ENCODE peak calls at places on chromosome 2, in five cellular contexts. One of them, this sample, is unnamed.

GRCh38 chr2:199798881-199799580 is 52.0 kb downstream of the FTCDNL1 start:
- DNase-seq in gastrocnemius medialis: no peak
- DNase-seq in mucosa of descending colon: no peak
- DNase-seq in neural progenitor cell: no peak
- DNase-seq in psoas muscle: peak; percentile 16
- DNase-seq in this sample: no peak

GRCh38 chr2:189143930-189144329 is 35.6 kb downstream of the COL5A2 start:
- DNase-seq in psoas muscle: no peak
- DNase-seq in gastrocnemius medialis: no peak
- DNase-seq in mucosa of descending colon: no peak
- DNase-seq in neural progenitor cell: no peak
- DNase-seq in this sample: no peak

GRCh38 chr2:202091476-202091875 is 18.4 kb downstream of the KIAA2012 start:
- DNase-seq in mucosa of descending colon: no peak
- DNase-seq in gastrocnemius medialis: no peak
- DNase-seq in psoas muscle: no peak
- DNase-seq in neural progenitor cell: no peak
- DNase-seq in this sample: no peak

GRCh38 chr2:118190365-118190916 is 102.2 kb downstream of the INSIG2 start:
- DNase-seq in mucosa of descending colon: no peak
- DNase-seq in psoas muscle: no peak
- DNase-seq in gastrocnemius medialis: no peak
- DNase-seq in neural progenitor cell: no peak
- DNase-seq in this sample: no peak

GRCh38 chr2:235293060-235293459 is 200.8 kb upstream of the AGAP1 start:
- DNase-seq in neural progenitor cell: no peak
- DNase-seq in psoas muscle: no peak
- DNase-seq in mucosa of descending colon: no peak
- DNase-seq in gastrocnemius medialis: no peak
- DNase-seq in this sample: no peak

GRCh38 chr2:112996635-112997034 is 8.6 kb upstream of the IL36A start:
- DNase-seq in neural progenitor cell: no peak
- DNase-seq in psoas muscle: no peak
- DNase-seq in gastrocnemius medialis: no peak
- DNase-seq in mucosa of descending colon: peak; percentile 43
- DNase-seq in this sample: no peak

GRCh38 chr2:27042159-27042661 is 9.3 kb upstream of the AGBL5 start:
- DNase-seq in mucosa of descending colon: no peak
- DNase-seq in gastrocnemius medialis: no peak
- DNase-seq in psoas muscle: no peak
- DNase-seq in neural progenitor cell: no peak
- DNase-seq in this sample: no peak

GRCh38 chr2:161283926-161284325 is 24.3 kb upstream of the PSMD14 start:
- DNase-seq in psoas muscle: no peak
- DNase-seq in gastrocnemius medialis: no peak
- DNase-seq in neural progenitor cell: no peak
- DNase-seq in mucosa of descending colon: no peak
- DNase-seq in this sample: no peak

GRCh38 chr2:28869494-28870145 is 489 bp downstream of the TRMT61B start:
- DNase-seq in neural progenitor cell: peak; percentile 17
- DNase-seq in mucosa of descending colon: no peak
- DNase-seq in gastrocnemius medialis: no peak
- DNase-seq in psoas muscle: peak; percentile 28
- DNase-seq in this sample: no peak

GRCh38 chr2:199979841-199980628 is 24.7 kb downstream of the MAIP1 start:
- DNase-seq in psoas muscle: peak; percentile 80
- DNase-seq in mucosa of descending colon: peak; percentile 68
- DNase-seq in neural progenitor cell: peak; percentile 92
- DNase-seq in gastrocnemius medialis: peak; percentile 55
- DNase-seq in this sample: peak; percentile 87

GRCh38 chr2:74822771-74823283 is 11.1 kb upstream of the HK2 start:
- DNase-seq in mucosa of descending colon: no peak
- DNase-seq in gastrocnemius medialis: no peak
- DNase-seq in neural progenitor cell: peak; percentile 59
- DNase-seq in psoas muscle: no peak
- DNase-seq in this sample: no peak

GRCh38 chr2:175414872-175415487 is 233.5 kb upstream of the ATP5MC3 start:
- DNase-seq in psoas muscle: peak; percentile 22
- DNase-seq in mucosa of descending colon: no peak
- DNase-seq in neural progenitor cell: peak; percentile 72
- DNase-seq in gastrocnemius medialis: peak; percentile 29
- DNase-seq in this sample: peak; percentile 63

GRCh38 chr2:29260151-29260772 is 145.0 kb downstream of the CLIP4 start:
- DNase-seq in psoas muscle: no peak
- DNase-seq in mucosa of descending colon: no peak
- DNase-seq in gastrocnemius medialis: no peak
- DNase-seq in neural progenitor cell: no peak
- DNase-seq in this sample: no peak

GRCh38 chr2:230416061-230416721 is at the start of gene SP100:
- DNase-seq in neural progenitor cell: no peak
- DNase-seq in mucosa of descending colon: peak; percentile 91
- DNase-seq in gastrocnemius medialis: peak; percentile 65
- DNase-seq in psoas muscle: peak; percentile 70
- DNase-seq in this sample: no peak

GRCh38 chr2:8684885-8685696 is 3.2 kb downstream of the ID2 start:
- DNase-seq in mucosa of descending colon: peak; percentile 91
- DNase-seq in psoas muscle: peak; percentile 60
- DNase-seq in neural progenitor cell: peak; percentile 77
- DNase-seq in gastrocnemius medialis: no peak
- DNase-seq in this sample: peak; percentile 46

GRCh38 chr2:106839849-106840595 is 45.9 kb downstream of the ST6GAL2 start:
- DNase-seq in neural progenitor cell: peak; percentile 81
- DNase-seq in mucosa of descending colon: no peak
- DNase-seq in psoas muscle: no peak
- DNase-seq in gastrocnemius medialis: no peak
- DNase-seq in this sample: peak; percentile 34

GRCh38 chr2:68365087-68365486 is at the start of gene PLEK:
- DNase-seq in neural progenitor cell: no peak
- DNase-seq in mucosa of descending colon: peak; percentile 80
- DNase-seq in gastrocnemius medialis: peak; percentile 43
- DNase-seq in psoas muscle: peak; percentile 30
- DNase-seq in this sample: no peak

GRCh38 chr2:36963106-36963505 is 3.2 kb downstream of the STRN start:
- DNase-seq in psoas muscle: no peak
- DNase-seq in gastrocnemius medialis: no peak
- DNase-seq in neural progenitor cell: no peak
- DNase-seq in mucosa of descending colon: no peak
- DNase-seq in this sample: no peak

GRCh38 chr2:160703648-160704585 is 210.3 kb upstream of the RBMS1 start:
- DNase-seq in psoas muscle: peak; percentile 11
- DNase-seq in neural progenitor cell: peak; percentile 78
- DNase-seq in mucosa of descending colon: no peak
- DNase-seq in gastrocnemius medialis: no peak
- DNase-seq in this sample: peak; percentile 44

GRCh38 chr2:188130317-188130716 is 161.4 kb upstream of the GULP1 start:
- DNase-seq in psoas muscle: no peak
- DNase-seq in gastrocnemius medialis: no peak
- DNase-seq in mucosa of descending colon: no peak
- DNase-seq in neural progenitor cell: peak; percentile 1
- DNase-seq in this sample: no peak
- TF ChIP-seq CTCF in psoas muscle: no peak
- TF ChIP-seq CTCF in gastrocnemius medialis: no peak
- TF ChIP-seq CTCF in mucosa of descending colon: no peak
- TF ChIP-seq CTCF in neural progenitor cell: peak; percentile 8
- TF ChIP-seq CTCF in this sample: no peak

GRCh38 chr2:237064203-237065061 is 21.3 kb upstream of the COPS8 start:
- DNase-seq in gastrocnemius medialis: no peak
- DNase-seq in psoas muscle: no peak
- DNase-seq in neural progenitor cell: peak; percentile 33
- DNase-seq in mucosa of descending colon: no peak
- DNase-seq in this sample: no peak

GRCh38 chr2:237072067-237072931 is 13.4 kb upstream of the COPS8 start:
- DNase-seq in mucosa of descending colon: no peak
- DNase-seq in psoas muscle: peak; percentile 75
- DNase-seq in neural progenitor cell: peak; percentile 76
- DNase-seq in gastrocnemius medialis: peak; percentile 53
- DNase-seq in this sample: peak; percentile 92

GRCh38 chr2:237073552-237073951 is 12.1 kb upstream of the COPS8 start:
- DNase-seq in neural progenitor cell: no peak
- DNase-seq in mucosa of descending colon: no peak
- DNase-seq in gastrocnemius medialis: no peak
- DNase-seq in psoas muscle: no peak
- DNase-seq in this sample: no peak

GRCh38 chr2:237065062-237065360 is 20.7 kb upstream of the COPS8 start:
- DNase-seq in psoas muscle: no peak
- DNase-seq in mucosa of descending colon: no peak
- DNase-seq in gastrocnemius medialis: no peak
- DNase-seq in neural progenitor cell: no peak
- DNase-seq in this sample: no peak

DNA sequence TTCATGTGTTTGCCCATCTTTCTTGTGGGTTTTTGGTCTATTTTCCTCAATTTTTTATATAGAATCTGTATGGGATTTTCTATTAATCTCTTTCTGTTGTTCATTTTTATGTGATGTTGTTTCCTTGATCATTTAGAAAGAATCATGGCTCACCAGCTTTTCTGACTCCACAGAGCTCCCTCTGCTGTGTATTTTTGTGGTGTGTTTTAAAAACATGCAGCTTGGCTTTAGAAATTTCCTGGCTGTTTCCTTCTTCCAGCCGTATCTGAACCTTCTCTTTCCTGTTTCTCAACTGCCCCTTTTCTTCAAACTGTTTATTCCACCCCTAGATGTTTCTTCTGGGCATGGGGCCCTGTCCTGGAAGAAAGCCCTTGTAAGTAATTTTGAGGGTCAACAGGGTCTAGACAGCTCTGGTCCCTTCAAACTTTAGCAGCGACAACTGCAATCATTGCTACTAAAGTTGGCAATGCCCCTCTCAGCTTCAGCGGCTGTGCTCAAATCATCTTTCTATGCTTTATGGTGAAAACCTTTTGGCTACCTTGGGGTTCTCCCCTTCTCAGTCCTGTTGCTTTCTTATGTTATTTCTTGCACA is 17.6 kb upstream of the COPS8 start:
- DNase-seq in mucosa of descending colon: no peak
- DNase-seq in psoas muscle: no peak
- DNase-seq in neural progenitor cell: no peak
- DNase-seq in gastrocnemius medialis: no peak
- DNase-seq in this sample: no peak
- TF ChIP-seq CTCF in mucosa of descending colon: no peak
- TF ChIP-seq CTCF in psoas muscle: no peak
- TF ChIP-seq CTCF in neural progenitor cell: no peak
- TF ChIP-seq CTCF in gastrocnemius medialis: no peak
- TF ChIP-seq CTCF in this sample: no peak

DNA sequence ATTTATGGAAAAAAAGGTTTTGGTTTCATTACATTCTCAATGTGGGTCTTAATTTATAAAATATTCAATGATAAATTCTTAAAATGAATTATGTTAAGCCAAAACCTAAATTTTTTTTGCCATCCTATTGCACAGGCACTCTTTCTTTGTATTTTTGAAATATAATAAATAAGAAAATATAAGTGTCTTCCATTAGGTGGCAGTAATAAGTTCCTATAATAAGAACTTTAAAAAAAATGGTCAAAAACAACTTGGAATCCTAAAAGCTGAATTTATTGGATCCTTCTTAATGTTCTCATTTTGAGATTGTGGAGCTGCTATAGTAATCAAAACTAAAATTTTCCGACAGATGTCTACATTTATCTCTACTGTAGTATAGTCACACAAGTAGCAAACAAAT is 5.7 kb downstream of the CALCRL start:
- DNase-seq in neural progenitor cell: no peak
- DNase-seq in psoas muscle: no peak
- DNase-seq in mucosa of descending colon: no peak
- DNase-seq in gastrocnemius medialis: no peak
- DNase-seq in this sample: no peak
- TF ChIP-seq CTCF in neural progenitor cell: peak; percentile 7
- TF ChIP-seq CTCF in psoas muscle: no peak
- TF ChIP-seq CTCF in mucosa of descending colon: no peak
- TF ChIP-seq CTCF in gastrocnemius medialis: no peak
- TF ChIP-seq CTCF in this sample: peak; percentile 51

DNA sequence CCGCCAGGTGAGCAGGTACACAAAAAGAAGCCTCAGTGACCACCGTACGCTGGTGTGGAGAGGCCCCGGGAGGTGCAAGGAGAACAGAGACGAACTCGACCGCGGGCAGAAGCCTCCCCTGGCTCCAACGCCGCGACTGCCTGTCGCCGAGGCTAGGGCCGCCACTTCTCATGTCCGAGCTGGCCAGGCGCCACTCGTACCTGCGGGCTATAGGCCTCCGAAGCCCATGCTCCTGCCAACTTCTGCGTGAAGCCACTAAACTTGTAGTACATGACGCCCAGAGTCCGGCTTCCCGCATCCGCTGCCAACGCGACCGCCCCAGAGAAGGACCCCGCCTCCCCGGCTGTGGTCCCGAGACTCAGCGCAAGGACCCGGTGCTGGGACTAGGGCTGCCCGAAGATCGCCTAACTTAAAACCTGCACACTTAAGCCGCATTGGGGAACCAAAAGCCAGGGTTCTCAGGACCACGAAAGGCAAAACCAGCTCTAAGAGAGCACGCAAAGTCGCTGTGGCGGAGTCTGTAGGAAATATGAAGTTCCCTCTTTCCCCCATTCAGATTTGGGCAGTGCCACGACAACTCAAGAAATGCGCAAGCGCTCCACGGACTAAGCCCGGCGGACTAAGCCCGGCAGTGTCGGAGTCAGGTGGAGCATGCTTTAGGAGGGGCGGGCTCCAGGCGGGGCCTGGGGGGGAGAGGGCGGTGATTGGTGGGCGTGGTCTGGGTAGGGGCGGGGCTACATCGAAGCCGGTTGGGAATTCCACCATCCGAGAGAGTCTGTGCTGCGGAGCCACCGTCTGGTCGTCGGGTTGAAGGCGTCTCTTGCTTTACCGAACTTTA is at the start of gene COX7A2L:
- DNase-seq in mucosa of descending colon: peak; percentile 98
- DNase-seq in neural progenitor cell: peak; percentile 97
- DNase-seq in psoas muscle: peak; percentile 96
- DNase-seq in gastrocnemius medialis: peak; percentile 96
- DNase-seq in this sample: peak; percentile 97
- TF ChIP-seq CTCF in mucosa of descending colon: no peak
- TF ChIP-seq CTCF in neural progenitor cell: peak; percentile 44
- TF ChIP-seq CTCF in psoas muscle: peak; percentile 28
- TF ChIP-seq CTCF in gastrocnemius medialis: peak; percentile 3
- TF ChIP-seq CTCF in this sample: no peak